ENCODE peak calls at places on chromosomes 16 and 17, in ten cellular contexts. V is stimulated activated naive CD8-positive, alpha-beta T cell treated with anti-CD3 and anti-CD28 coated beads, Interleukin-15, Interleukin-2, amounts not matched to agents 100 U/mL and 50 U/mL, for 24 hours; D is central memory CD4-positive, alpha-beta T cell; K is mammary epithelial cell; F is NCI-H774; Z is AML-193; T is left ventricle myocardium inferior; E is HTR-8/SVneo; C is HuH-7.5; A is activated CD4-positive, alpha-beta memory T cell treated with anti-CD3 and anti-CD28 coated beads for 36 hours. B is an unnamed sample.

GRCh38 chr17:59844884-59845594 is 47.7 kb downstream of the TUBD1 start:
- DNase-seq in V (no peak), D (no peak), K (peak; percentile 61), F (no peak), Z (no peak), T (no peak), E (no peak), C (no peak), A (peak; percentile 18), B (no peak)

GRCh38 chr16:705748-706188 is at the start of gene FBXL16:
- DNase-seq in V (no peak), D (no peak), K (no peak), F (peak; percentile 60), Z (no peak), T (no peak), E (peak; percentile 71), C (no peak), A (no peak), B (no peak)

GRCh38 chr16:67265834-67266233 is 13.5 kb upstream of the PLEKHG4 start:
- DNase-seq in V (no peak), D (no peak), K (no peak), F (no peak), Z (no peak), T (no peak), E (no peak), C (no peak), A (no peak), B (no peak)

GRCh38 chr16:1152651-1153259 is at the start of gene CACNA1H:
- DNase-seq in V (peak; percentile 60), D (peak; percentile 54), K (no peak), F (no peak), Z (no peak), T (peak; percentile 34), E (peak; percentile 56), C (no peak), A (peak; percentile 63), B (peak; percentile 75)

GRCh38 chr17:48236681-48237134 is 129.1 kb downstream of the SNX11 start:
- DNase-seq in V (no peak), D (no peak), K (peak; percentile 93), F (no peak), Z (no peak), T (no peak), E (peak; percentile 27), C (no peak), A (no peak), B (no peak)

GRCh38 chr17:16917995-16918394 is 53.9 kb downstream of the TNFRSF13B start:
- DNase-seq in V (no peak), D (no peak), K (no peak), F (no peak), Z (no peak), T (peak; percentile 3), E (no peak), C (no peak), A (no peak), B (no peak)

GRCh38 chr16:10862432-10862831 is 14.6 kb upstream of the CIITA start:
- DNase-seq in V (no peak), D (no peak), K (peak; percentile 99), F (no peak), Z (peak; percentile 76), T (no peak), E (peak; percentile 17), C (no peak), A (no peak), B (no peak)

GRCh38 chr16:1640261-1640956 is 28.2 kb downstream of the CRAMP1 start:
- DNase-seq in V (no peak), D (no peak), K (no peak), F (no peak), Z (no peak), T (no peak), E (no peak), C (no peak), A (peak; percentile 15), B (no peak)

GRCh38 chr16:82638095-82638798 is 11.5 kb downstream of the CDH13 start:
- DNase-seq in V (no peak), D (no peak), K (peak; percentile 70), F (no peak), Z (no peak), T (no peak), E (peak; percentile 71), C (no peak), A (no peak), B (no peak)

GRCh38 chr17:55845385-55845784 is 94.5 kb downstream of the PCTP start:
- DNase-seq in V (peak; percentile 46), D (no peak), K (peak; percentile 3), F (no peak), Z (no peak), T (peak; percentile 38), E (no peak), C (peak; percentile 40), A (peak; percentile 15), B (peak; percentile 32)

GRCh38 chr16:64122177-64122576 is 999.7 kb downstream of the CDH11 start:
- DNase-seq in V (no peak), D (no peak), K (peak; percentile 45), F (no peak), Z (no peak), T (no peak), E (no peak), C (no peak), A (no peak), B (no peak)

GRCh38 chr16:83458612-83459011 is 349.2 kb upstream of the HSBP1 start:
- DNase-seq in V (no peak), D (no peak), K (peak; percentile 60), F (no peak), Z (no peak), T (no peak), E (peak; percentile 57), C (no peak), A (peak; percentile 25), B (no peak)

GRCh38 chr16:72847187-72848044 is 200.5 kb downstream of the ZFHX3 start:
- DNase-seq in V (peak; percentile 15), D (no peak), K (no peak), F (no peak), Z (peak; percentile 35), T (no peak), E (peak; percentile 51), C (peak; percentile 52), A (no peak), B (no peak)